ENCODE peak calls at places on chromosomes 2 and 18, in seven cellular contexts. Q is K562, B is H1, E is SK-N-SH, G is GM12878, M is T47D, K is HepG2. T is an unnamed sample.

GRCh38 chr2:73263540-73264331 is 20.5 kb downstream of the FBXO41 start:
- DNase-seq in Q (no peak), B (no peak), E (no peak), G (no peak), M (no peak), K (no peak), T (no peak)

GRCh38 chr2:132599556-132599955 is 70.4 kb downstream of the LYPD1 start:
- DNase-seq in Q (no peak), B (no peak), E (no peak), G (no peak), M (no peak), K (no peak), T (no peak)

GRCh38 chr2:159706385-159706980 is 5.8 kb upstream of the MARCHF7 start:
- DNase-seq in Q (no peak), B (no peak), E (no peak), G (no peak), M (no peak), K (no peak), T (no peak)

GRCh38 chr2:226849349-226849748 is 13.5 kb downstream of the RHBDD1 start:
- DNase-seq in Q (no peak), B (no peak), E (no peak), G (no peak), M (no peak), K (no peak), T (no peak)

GRCh38 chr2:46332686-46333281 is 35.6 kb downstream of the EPAS1 start:
- DNase-seq in Q (no peak), B (no peak), E (no peak), G (no peak), M (no peak), K (no peak), T (no peak)

GRCh38 chr2:46299365-46300263 is 2.4 kb downstream of the EPAS1 start:
- DNase-seq in Q (peak), B (no peak), E (peak), G (no peak), M (no peak), K (peak), T (no peak)

GRCh38 chr2:45184606-45185005 is 175.4 kb upstream of the SIX2 start:
- DNase-seq in Q (no peak), B (no peak), E (no peak), G (no peak), M (no peak), K (no peak), T (peak)

GRCh38 chr2:105888625-105889024 is 143.9 kb downstream of the NCK2 start:
- DNase-seq in Q (peak), B (no peak), E (no peak), G (no peak), M (no peak), K (peak), T (peak)

GRCh38 chr18:46502444-46502843 is 154.6 kb downstream of the LOXHD1 start:
- DNase-seq in Q (peak), B (no peak), E (no peak), G (no peak), M (peak), K (no peak), T (no peak)

GRCh38 chr18:49682301-49683190 is 120.7 kb downstream of the LIPG start:
- DNase-seq in Q (no peak), B (no peak), E (peak), G (no peak), M (no peak), K (no peak), T (no peak)

GRCh38 chr2:219542931-219543595 is 546 bp downstream of the CHPF start:
- DNase-seq in Q (peak), B (no peak), E (peak), G (no peak), M (peak), K (peak), T (no peak)

GRCh38 chr2:208142925-208143799 is 2.8 kb downstream of the CRYGB start:
- DNase-seq in Q (no peak), B (no peak), E (no peak), G (no peak), M (no peak), K (peak), T (no peak)

GRCh38 chr2:208147008-208147407 is 1.1 kb upstream of the CRYGB start:
- DNase-seq in Q (no peak), B (no peak), E (no peak), G (no peak), M (no peak), K (no peak), T (no peak)

GRCh38 chr2:208147759-208148158 is 1.8 kb upstream of the CRYGB start:
- DNase-seq in Q (no peak), B (no peak), E (no peak), G (no peak), M (no peak), K (no peak), T (no peak)

GRCh38 chr2:208148803-208149202 is 2.8 kb upstream of the CRYGB start:
- DNase-seq in Q (no peak), B (no peak), E (no peak), G (no peak), M (no peak), K (no peak), T (no peak)

GRCh38 chr2:208146006-208146405 is at the start of gene CRYGB:
- DNase-seq in Q (no peak), B (no peak), E (no peak), G (no peak), M (no peak), K (no peak), T (no peak)
- TF ChIP-seq JUND in Q (no peak), B (no peak), E (no peak), G (no peak), M (no peak), K (no peak), T (no peak)

GRCh38 chr18:75551071-75551470 is 123.6 kb upstream of the SMIM21 start:
- DNase-seq in Q (no peak), B (no peak), E (no peak), G (no peak), M (no peak), K (no peak), T (no peak)
- TF ChIP-seq JUND in Q (no peak), B (no peak), E (no peak), G (no peak), M (no peak), K (no peak), T (no peak)

GRCh38 chr2:5911801-5912200 is 219.6 kb downstream of the SOX11 start:
- DNase-seq in Q (no peak), B (no peak), E (peak), G (no peak), M (no peak), K (no peak), T (no peak)

GRCh38 chr2:5913729-5914390 is 221.7 kb downstream of the SOX11 start:
- DNase-seq in Q (no peak), B (no peak), E (no peak), G (no peak), M (no peak), K (no peak), T (no peak)

DNA sequence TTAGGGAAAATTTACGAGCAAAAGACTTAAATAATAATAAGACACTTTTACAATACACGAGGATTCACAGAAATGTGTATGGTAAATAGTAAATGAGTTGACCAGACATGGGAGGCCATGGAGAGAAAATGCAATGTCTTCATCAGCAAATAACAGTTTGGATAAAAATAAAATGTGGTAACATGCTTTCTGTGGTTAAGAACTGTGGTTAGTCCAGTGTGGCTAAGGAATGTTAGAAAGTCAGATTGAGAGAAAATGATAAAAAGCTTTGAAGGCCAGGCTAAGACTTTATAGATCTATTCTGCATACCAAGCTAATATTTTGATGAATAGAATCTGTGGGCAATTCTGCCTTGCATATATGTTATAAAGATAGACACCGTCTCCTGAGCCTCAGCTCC is 215.8 kb downstream of the SOX11 start:
- DNase-seq in Q (no peak), B (no peak), E (no peak), G (no peak), M (no peak), K (no peak), T (no peak)
- TF ChIP-seq JUND in Q (no peak), B (no peak), E (no peak), G (no peak), M (no peak), K (no peak), T (no peak)

GRCh38 chr2:95354925-95355324 is 47.6 kb upstream of the FAHD2A start:
- DNase-seq in Q (no peak), B (no peak), E (no peak), G (no peak), M (no peak), K (no peak), T (no peak)
- TF ChIP-seq JUND in Q (no peak), B (no peak), E (no peak), G (no peak), M (no peak), K (no peak), T (no peak)

GRCh38 chr18:13300796-13301195 is 82.2 kb downstream of the LDLRAD4 start:
- DNase-seq in Q (no peak), B (no peak), E (no peak), G (no peak), M (no peak), K (no peak), T (no peak)

GRCh38 chr18:13300029-13300428 is 81.5 kb downstream of the LDLRAD4 start:
- DNase-seq in Q (no peak), B (no peak), E (peak), G (no peak), M (no peak), K (no peak), T (no peak)

GRCh38 chr18:13302611-13303267 is 84.2 kb downstream of the LDLRAD4 start:
- DNase-seq in Q (no peak), B (no peak), E (no peak), G (no peak), M (peak), K (no peak), T (no peak)

GRCh38 chr18:13303761-13304364 is 85.3 kb downstream of the LDLRAD4 start:
- DNase-seq in Q (no peak), B (no peak), E (no peak), G (no peak), M (no peak), K (no peak), T (no peak)

GRCh38 chr18:13301691-13302469 is 83.3 kb downstream of the LDLRAD4 start:
- DNase-seq in Q (no peak), B (no peak), E (no peak), G (no peak), M (no peak), K (no peak), T (no peak)
- TF ChIP-seq JUND in Q (no peak), B (no peak), E (no peak), G (no peak), M (no peak), K (no peak), T (no peak)

DNA sequence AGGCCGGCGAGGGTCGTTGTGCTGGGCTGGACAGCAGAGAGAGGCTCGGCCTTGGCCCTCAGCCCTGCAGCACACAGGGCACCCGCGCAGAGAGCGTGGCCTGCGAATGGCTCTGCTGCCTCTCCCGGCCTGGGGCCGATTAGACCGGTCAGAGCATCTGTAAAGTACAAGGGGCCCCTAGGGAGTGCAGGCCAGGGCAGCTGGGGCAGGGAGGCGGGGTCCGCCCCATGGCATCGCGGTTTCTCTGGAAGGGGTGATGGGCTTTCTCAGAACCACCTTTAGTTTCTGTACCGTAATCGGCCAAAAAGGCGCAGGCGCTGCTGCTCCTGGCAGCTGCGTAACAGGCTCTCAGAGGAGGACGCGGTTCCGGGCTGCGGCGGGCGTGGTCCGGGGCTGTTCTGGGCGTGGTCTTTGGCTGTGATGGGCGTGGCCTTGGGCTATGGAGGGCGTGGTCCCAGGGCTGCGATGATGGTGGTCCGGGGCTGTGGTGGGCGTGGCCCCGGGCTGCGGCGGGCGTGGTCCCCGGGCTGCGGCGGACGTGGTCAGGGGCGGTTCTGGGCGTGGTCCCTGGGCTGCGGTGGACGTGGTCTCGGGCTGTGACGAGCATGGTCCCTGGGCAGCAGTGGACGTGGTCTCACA is 1.5 kb upstream of the GPR148 start:
- DNase-seq in Q (peak), B (peak), E (peak), G (peak), M (no peak), K (no peak), T (peak)
- TF ChIP-seq JUND in Q (no peak), B (no peak), E (no peak), G (no peak), M (no peak), K (no peak), T (no peak)

T was measured in HCT116.